ENCODE peak calls at places on chromosomes 11 and 22, in eight cellular contexts. I is IMR-90, N is adrenal gland, P is A549, J is GM12891, K is GM12892, Y is uterus, C is heart left ventricle. O is an unnamed sample.

GRCh38 chr22:44968736-44969135 is 41.1 kb downstream of the PHF21B start:
- DNase-seq in I (no peak), N (no peak), P (no peak), J (no peak), K (no peak), Y (no peak), C (no peak), O (no peak)

GRCh38 chr22:49853981-49854791 is 542 bp downstream of the ZBED4 start:
- DNase-seq in I (peak; percentile 17), N (peak; percentile 45), P (peak; percentile 21), J (no peak), K (no peak), Y (peak; percentile 36), C (no peak), O (peak; percentile 43)

GRCh38 chr11:11346249-11346648 is 6.8 kb downstream of the CSNK2A3 start:
- DNase-seq in I (no peak), N (no peak), P (no peak), J (no peak), K (no peak), Y (no peak), C (no peak), O (no peak)

GRCh38 chr11:69535928-69536327 is 54.5 kb downstream of the LINC01488 start:
- DNase-seq in I (no peak), N (no peak), P (no peak), J (no peak), K (no peak), Y (no peak), C (no peak), O (no peak)

GRCh38 chr11:17828311-17828751 is 93.8 kb downstream of the KCNC1 start:
- DNase-seq in I (peak; percentile 59), N (peak; percentile 36), P (no peak), J (no peak), K (no peak), Y (peak; percentile 61), C (peak; percentile 71), O (no peak)

GRCh38 chr22:33529424-33530113 is 390.7 kb downstream of the LARGE1 start:
- DNase-seq in I (peak; percentile 33), N (peak; percentile 46), P (no peak), J (no peak), K (no peak), Y (no peak), C (no peak), O (no peak)

GRCh38 chr11:446886-447285 is 3.2 kb upstream of the PTDSS2 start:
- DNase-seq in I (no peak), N (no peak), P (no peak), J (no peak), K (no peak), Y (no peak), C (peak; percentile 61), O (no peak)

GRCh38 chr11:17457361-17458104 is 19.1 kb downstream of the ABCC8 start:
- DNase-seq in I (no peak), N (no peak), P (no peak), J (no peak), K (no peak), Y (no peak), C (no peak), O (no peak)

GRCh38 chr11:47394050-47394321 is 14.4 kb upstream of the SLC39A13 start:
- DNase-seq in I (no peak), N (no peak), P (no peak), J (no peak), K (no peak), Y (no peak), C (no peak), O (no peak)

GRCh38 chr11:17811416-17811815 is 76.8 kb downstream of the KCNC1 start:
- DNase-seq in I (no peak), N (no peak), P (no peak), J (no peak), K (no peak), Y (no peak), C (no peak), O (no peak)

GRCh38 chr11:35735903-35736302 is 73.3 kb downstream of the TRIM44 start:
- DNase-seq in I (no peak), N (no peak), P (no peak), J (no peak), K (no peak), Y (no peak), C (no peak), O (no peak)

GRCh38 chr11:120339394-120339890 is 3.2 kb downstream of the ARHGEF12 start:
- DNase-seq in I (peak; percentile 43), N (no peak), P (no peak), J (no peak), K (no peak), Y (no peak), C (no peak), O (peak; percentile 30)

GRCh38 chr11:130163346-130164220 is 4.0 kb downstream of the ST14 start:
- DNase-seq in I (no peak), N (no peak), P (peak; percentile 19), J (no peak), K (no peak), Y (no peak), C (no peak), O (peak; percentile 70)
- TF ChIP-seq POLR2A in I (no peak), N (no peak), P (no peak), J (no peak), K (no peak), Y (no peak), C (no peak), O (peak; percentile 22)

GRCh38 chr11:114705280-114706024 is 27.1 kb downstream of the NXPE2 start:
- DNase-seq in I (no peak), N (no peak), P (no peak), J (no peak), K (no peak), Y (no peak), C (no peak), O (peak; percentile 3)
- TF ChIP-seq POLR2A in I (no peak), N (no peak), P (no peak), J (no peak), K (no peak), Y (no peak), C (no peak), O (no peak)

GRCh38 chr11:117314840-117315239 is 1.2 kb downstream of the BACE1 start:
- DNase-seq in I (no peak), N (no peak), P (no peak), J (no peak), K (no peak), Y (no peak), C (no peak), O (no peak)

GRCh38 chr11:117315285-117316196 is 515 bp downstream of the BACE1 start:
- DNase-seq in I (no peak), N (peak; percentile 28), P (no peak), J (peak; percentile 37), K (no peak), Y (peak; percentile 33), C (peak; percentile 63), O (peak; percentile 14)

GRCh38 chr11:117313828-117314768 is 2.0 kb downstream of the BACE1 start:
- DNase-seq in I (no peak), N (peak; percentile 30), P (no peak), J (no peak), K (no peak), Y (no peak), C (peak; percentile 28), O (no peak)

GRCh38 chr11:117318738-117319137 is 2.7 kb upstream of the BACE1 start:
- DNase-seq in I (no peak), N (no peak), P (no peak), J (no peak), K (no peak), Y (no peak), C (no peak), O (no peak)

DNA sequence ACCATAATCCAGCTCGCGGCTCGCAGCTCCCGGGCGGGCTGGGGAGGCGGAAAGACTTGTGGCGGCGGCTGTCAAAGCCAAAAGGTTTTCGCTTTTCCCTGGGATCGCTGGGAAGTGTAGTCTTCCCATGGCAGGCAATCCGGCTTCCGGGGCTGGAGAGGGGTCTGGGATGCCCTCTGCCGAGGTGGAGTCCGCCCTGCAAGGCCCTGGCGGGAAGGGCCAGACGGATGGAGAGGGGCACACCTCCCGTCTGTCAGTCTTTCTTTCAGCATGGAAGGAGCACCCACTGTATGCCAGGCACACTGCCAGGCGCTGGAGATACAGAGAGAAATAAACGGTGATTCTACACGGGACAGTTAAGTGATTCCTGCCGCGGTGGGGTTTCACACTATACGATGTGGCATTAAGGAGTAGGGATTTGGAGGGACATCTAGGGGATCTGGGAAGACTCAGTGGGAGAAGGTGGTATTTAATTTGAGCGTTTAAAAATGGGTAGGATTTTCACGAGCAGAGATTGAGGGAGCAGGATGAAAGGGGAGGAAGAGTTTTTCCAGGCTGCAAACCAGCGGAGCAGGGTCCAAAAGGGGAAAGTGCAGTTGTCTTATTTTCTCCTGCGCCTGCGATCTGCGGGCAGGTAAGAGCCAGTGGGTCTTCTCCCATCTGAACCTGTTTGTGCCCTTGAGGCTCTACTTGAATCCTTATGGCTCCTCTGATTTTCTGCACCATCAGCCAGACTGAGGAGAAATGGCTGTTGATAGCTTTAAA is at the start of gene BACE1:
- DNase-seq in I (peak; percentile 80), N (peak; percentile 81), P (peak; percentile 81), J (no peak), K (no peak), Y (peak; percentile 84), C (peak; percentile 89), O (peak; percentile 77)
- TF ChIP-seq POLR2A in I (no peak), N (peak; percentile 46), P (peak; percentile 22), J (no peak), K (no peak), Y (peak; percentile 18), C (peak; percentile 58), O (no peak)

GRCh38 chr11:32583451-32584271 is at the start of gene EIF3M:
- DNase-seq in I (peak; percentile 94), N (peak; percentile 96), P (peak; percentile 99), J (peak; percentile 81), K (peak; percentile 73), Y (peak; percentile 97), C (peak; percentile 99), O (peak; percentile 97)
- TF ChIP-seq POLR2A in I (peak; percentile 78), N (peak; percentile 70), P (peak; percentile 87), J (peak; percentile 94), K (peak; percentile 95), Y (peak; percentile 43), C (peak; percentile 50), O (peak; percentile 75)

GRCh38 chr11:62671604-62672528 is at the start of the genes LBHD1 and UQCC3:
- DNase-seq in I (peak; percentile 85), N (peak; percentile 76), P (peak; percentile 92), J (peak; percentile 85), K (peak; percentile 78), Y (peak; percentile 79), C (peak; percentile 83), O (peak; percentile 77)
- TF ChIP-seq POLR2A in I (peak; percentile 53), N (peak; percentile 42), P (peak; percentile 72), J (peak; percentile 89), K (peak; percentile 79), Y (no peak), C (peak; percentile 53), O (peak; percentile 74)

GRCh38 chr11:33701831-33702230 is 1.2 kb upstream of the C11orf91 start:
- DNase-seq in I (peak; percentile 92), N (no peak), P (peak; percentile 69), J (no peak), K (no peak), Y (no peak), C (no peak), O (no peak)
- TF ChIP-seq POLR2A in I (peak; percentile 67), N (no peak), P (no peak), J (no peak), K (no peak), Y (no peak), C (no peak), O (no peak)

GRCh38 chr11:66920978-66921784 is 37.0 kb downstream of the PC start:
- DNase-seq in I (no peak), N (no peak), P (no peak), J (no peak), K (no peak), Y (no peak), C (no peak), O (no peak)
- TF ChIP-seq POLR2A in I (no peak), N (no peak), P (no peak), J (no peak), K (no peak), Y (no peak), C (no peak), O (no peak)

GRCh38 chr11:65497141-65498041 is 1.5 kb upstream of the MALAT1 start:
- DNase-seq in I (peak; percentile 97), N (peak; percentile 99), P (peak; percentile 99), J (peak; percentile 66), K (peak; percentile 67), Y (peak; percentile 99), C (peak; percentile 100), O (peak; percentile 99)
- TF ChIP-seq POLR2A in I (no peak), N (peak; percentile 71), P (peak; percentile 13), J (no peak), K (peak; percentile 66), Y (peak; percentile 93), C (peak; percentile 90), O (peak; percentile 77)

O was measured in thyroid gland.